ENCODE peak calls at places on chromosomes 16 and 17, in ten cellular contexts. A is NCI-H1436; I is NCI-H446 treated with DMSO at 0.1 percent for 48 hours; W is activated CD4-positive, alpha-beta memory T cell treated with anti-CD3 and anti-CD28 coated beads, Interleukin-2, amount 10 ng/mL, durations not matched to agents 7 days and 5 days; V is stimulated activated CD4-positive, alpha-beta T cell treated with anti-CD3 and anti-CD28 coated beads, Interleukin-4, amount 100 ng/mL, for 48 hours; N is stimulated activated CD8-positive, alpha-beta memory T cell treated with anti-CD3 and anti-CD28 coated beads, Interleukin-15, amount 100 ng/mL, for 24 hours; Y is nucleus accumbens; X is neural crest cell; H is AG10803; R is neural progenitor cell. U is an unnamed sample.

GRCh38 chr17:6286239-6286638 is 148.7 kb downstream of the AIPL1 start:
- DNase-seq in I (no peak), X (no peak), V (no peak), W (no peak), A (no peak), R (no peak), N (no peak), H (no peak), Y (no peak), U (no peak)

GRCh38 chr16:88422733-88423447 is 30.2 kb upstream of the ZFPM1 start:
- DNase-seq in V (no peak), Y (no peak), W (no peak), H (no peak), X (no peak), A (no peak), R (no peak), N (no peak), I (no peak), U (no peak)

GRCh38 chr16:66050991-66051390 is 315.5 kb upstream of the CDH5 start:
- DNase-seq in V (no peak), X (no peak), W (no peak), A (no peak), N (no peak), R (no peak), I (no peak), Y (no peak), H (no peak), U (no peak)

GRCh38 chr16:30697264-30698138 is 1.5 kb upstream of the SRCAP start:
- DNase-seq in Y (no peak), I (no peak), A (no peak), V (no peak), R (no peak), X (no peak), W (no peak), H (no peak), N (no peak), U (peak; percentile 86)

GRCh38 chr17:32266389-32267269 is 997 bp downstream of the RHBDL3 start:
- DNase-seq in V (no peak), H (no peak), Y (no peak), W (peak; percentile 41), N (no peak), A (no peak), I (no peak), X (peak; percentile 41), R (peak; percentile 87), U (no peak)

GRCh38 chr17:46865100-46865499 is 13.7 kb downstream of the WNT9B start:
- DNase-seq in N (no peak), X (no peak), H (peak; percentile 86), W (no peak), A (no peak), I (no peak), R (no peak), Y (no peak), V (no peak), U (no peak)

GRCh38 chr16:70476272-70477020 is 22.1 kb downstream of the FCSK start:
- DNase-seq in N (no peak), R (no peak), A (no peak), I (peak; percentile 54), X (no peak), V (peak; percentile 28), Y (no peak), W (peak; percentile 57), H (peak; percentile 77), U (no peak)

GRCh38 chr17:38728290-38728831 is 1.8 kb upstream of the CISD3 start:
- DNase-seq in V (no peak), Y (no peak), X (no peak), W (peak; percentile 81), A (no peak), I (no peak), N (no peak), H (no peak), R (no peak), U (no peak)

GRCh38 chr16:11668590-11669379 is 530 bp downstream of the SNN start:
- DNase-seq in W (no peak), V (no peak), X (no peak), N (no peak), R (peak; percentile 86), I (no peak), Y (no peak), H (no peak), A (no peak), U (no peak)

GRCh38 chr16:61149709-61150108 is 886.5 kb downstream of the CDH8 start:
- DNase-seq in A (no peak), W (no peak), N (no peak), Y (no peak), R (no peak), V (no peak), H (no peak), X (no peak), I (no peak), U (no peak)

GRCh38 chr17:81701288-81702071 is 1.7 kb upstream of the MRPL12 start:
- DNase-seq in V (no peak), W (peak; percentile 39), N (no peak), R (no peak), X (no peak), A (no peak), I (no peak), H (no peak), Y (no peak), U (no peak)

GRCh38 chr17:42142371-42142896 is 12.4 kb downstream of the RAB5C start:
- DNase-seq in Y (peak; percentile 36), I (no peak), V (no peak), A (no peak), N (no peak), W (no peak), R (peak; percentile 48), H (peak; percentile 88), X (no peak), U (no peak)

GRCh38 chr16:57570301-57571070 is 28.0 kb downstream of the ADGRG5 start:
- DNase-seq in N (no peak), Y (no peak), A (no peak), H (no peak), X (no peak), R (no peak), W (no peak), I (no peak), V (no peak), U (no peak)

GRCh38 chr16:16067127-16067526 is 117.7 kb downstream of the ABCC1 start:
- DNase-seq in I (peak; percentile 68), R (no peak), N (no peak), V (no peak), A (no peak), Y (no peak), X (no peak), W (no peak), H (peak; percentile 90), U (no peak)

GRCh38 chr17:76274559-76274956 is 9.4 kb downstream of the UBALD2 start:
- DNase-seq in I (no peak), N (no peak), A (no peak), X (no peak), R (no peak), V (no peak), H (no peak), W (peak; percentile 26), Y (no peak), U (no peak)

GRCh38 chr16:83574388-83574787 is 233.4 kb upstream of the HSBP1 start:
- DNase-seq in V (no peak), N (no peak), H (peak; percentile 89), A (no peak), X (no peak), R (no peak), I (no peak), Y (no peak), W (no peak), U (peak; percentile 90)

GRCh38 chr16:59909262-59909661 is 1175.1 kb upstream of the GOT2 start:
- DNase-seq in X (no peak), H (peak; percentile 17), V (no peak), Y (no peak), W (no peak), I (no peak), A (no peak), N (no peak), R (no peak), U (no peak)

GRCh38 chr16:66924527-66925321 is 611 bp downstream of the RRAD start:
- DNase-seq in X (peak; percentile 43), A (no peak), Y (no peak), V (peak; percentile 29), W (peak; percentile 53), I (no peak), N (peak; percentile 18), R (peak; percentile 87), H (no peak), U (no peak)

GRCh38 chr16:87047221-87048037 is 269.8 kb downstream of the C16orf95 start:
- DNase-seq in X (no peak), N (no peak), H (no peak), W (no peak), A (peak; percentile 4), V (no peak), Y (no peak), I (no peak), R (no peak), U (no peak)

GRCh38 chr17:9239821-9240658 is 218.7 kb downstream of the NTN1 start:
- DNase-seq in A (no peak), R (peak; percentile 74), W (peak; percentile 67), I (no peak), X (peak; percentile 52), H (peak; percentile 71), V (peak; percentile 54), N (peak; percentile 33), Y (peak; percentile 15), U (no peak)

GRCh38 chr16:12403746-12404658 is 399.7 kb downstream of the CPPED1 start:
- DNase-seq in W (no peak), V (no peak), I (no peak), A (no peak), N (no peak), X (no peak), Y (no peak), R (peak; percentile 23), H (no peak), U (no peak)

GRCh38 chr16:57859331-57859730 is 57.0 kb upstream of the KIFC3 start:
- DNase-seq in N (no peak), A (no peak), I (no peak), X (no peak), W (no peak), R (peak; percentile 79), H (peak; percentile 10), V (no peak), Y (no peak), U (no peak)

GRCh38 chr17:78130439-78131101 is at the start of gene TMC8:
- DNase-seq in H (no peak), W (peak; percentile 90), A (no peak), Y (no peak), I (no peak), X (no peak), V (no peak), R (no peak), N (no peak), U (no peak)

GRCh38 chr17:76981545-76982295 is 113.5 kb downstream of the MGAT5B start:
- DNase-seq in N (no peak), X (no peak), W (no peak), R (peak; percentile 88), V (no peak), Y (peak; percentile 22), I (no peak), H (no peak), A (no peak), U (no peak)

GRCh38 chr16:9148376-9149015 is 57.1 kb downstream of the HAPSTR1 start:
- DNase-seq in N (no peak), W (no peak), A (no peak), R (no peak), Y (no peak), X (no peak), V (no peak), I (no peak), H (no peak), U (no peak)

GRCh38 chr17:81991684-81992513 is 14.5 kb downstream of the ASPSCR1 start:
- DNase-seq in W (no peak), N (no peak), I (peak; percentile 41), R (peak; percentile 66), A (no peak), H (peak; percentile 72), Y (peak; percentile 57), X (peak; percentile 66), V (no peak), U (peak; percentile 41)

GRCh38 chr17:62740066-62740465 is 68.0 kb downstream of the MARCHF10 start:
- DNase-seq in A (no peak), X (no peak), Y (no peak), N (no peak), W (no peak), H (peak; percentile 91), V (no peak), R (peak; percentile 29), I (no peak), U (no peak)

GRCh38 chr17:52170963-52171572 is 12.6 kb upstream of the CA10 start:
- DNase-seq in H (no peak), Y (no peak), A (peak; percentile 11), W (no peak), R (peak; percentile 60), V (no peak), X (peak; percentile 39), I (peak; percentile 22), N (no peak), U (no peak)